ENCODE peak calls at places on chromosomes 5 and 9, in six cellular contexts. B is CD8-positive, alpha-beta memory T cell; Y is A549; L is left ventricle myocardium superior; D is endothelial cell of umbilical vein; V is Peyer's patch. A is an unnamed sample.

GRCh38 chr9:111038336-111039202 is at the start of gene LPAR1:
- DNase-seq in L (peak), Y (no peak), D (no peak), V (peak), B (no peak), A (no peak)

GRCh38 chr5:143404416-143405062 is 1.1 kb upstream of the NR3C1 start:
- DNase-seq in Y (peak), B (peak), V (peak), D (peak), L (peak), A (peak)

GRCh38 chr5:172133359-172134029 is 54.5 kb downstream of the STK10 start:
- DNase-seq in Y (no peak), D (no peak), L (no peak), B (no peak), V (peak), A (no peak)

GRCh38 chr9:71115448-71115975 is 5.9 kb downstream of the TRPM3 start:
- DNase-seq in B (no peak), V (no peak), L (no peak), Y (no peak), D (no peak), A (no peak)

GRCh38 chr5:41835625-41836024 is 34.6 kb downstream of the OXCT1 start:
- DNase-seq in B (no peak), L (peak), D (peak), V (no peak), Y (no peak), A (peak)

GRCh38 chr5:147690595-147690994 is 91.9 kb downstream of the JAKMIP2 start:
- DNase-seq in B (no peak), L (no peak), Y (no peak), D (no peak), V (no peak), A (no peak)

GRCh38 chr5:179870403-179870903 is 11.8 kb upstream of the MRNIP start:
- DNase-seq in V (no peak), D (peak), B (no peak), L (peak), Y (peak), A (no peak)

GRCh38 chr5:40223884-40224402 is 455.8 kb upstream of the PTGER4 start:
- DNase-seq in V (no peak), B (no peak), D (peak), Y (no peak), L (no peak), A (no peak)

GRCh38 chr5:88672644-88673493 is 210.1 kb downstream of the MEF2C start:
- DNase-seq in V (no peak), Y (no peak), D (no peak), L (no peak), B (no peak), A (no peak)

GRCh38 chr5:103013933-103014552 is 105.9 kb downstream of the GIN1 start:
- DNase-seq in Y (no peak), L (no peak), B (no peak), D (no peak), V (no peak), A (no peak)

GRCh38 chr9:129637673-129638439 is 4.1 kb downstream of the ASB6 start:
- DNase-seq in Y (no peak), V (no peak), D (no peak), L (no peak), B (no peak), A (no peak)

GRCh38 chr9:21919377-21920362 is 74.5 kb downstream of the CDKN2A start:
- DNase-seq in B (no peak), L (no peak), V (no peak), Y (no peak), D (peak), A (peak)

GRCh38 chr5:143153332-143154119 is 250.0 kb downstream of the NR3C1 start:
- DNase-seq in B (no peak), D (peak), L (peak), Y (no peak), V (peak), A (no peak)

GRCh38 chr9:36148652-36149051 is 12.1 kb downstream of the GLIPR2 start:
- DNase-seq in B (peak), L (peak), V (peak), Y (peak), D (peak), A (peak)

GRCh38 chr9:63817622-63818518 is 1467.1 kb downstream of the FOXD4L5 start:
- DNase-seq in V (peak), L (peak), D (peak), B (peak), Y (no peak), A (no peak)

GRCh38 chr5:53038196-53038847 is 49.2 kb downstream of the ITGA2 start:
- DNase-seq in Y (no peak), D (peak), V (no peak), L (peak), B (no peak), A (no peak)

GRCh38 chr5:179953934-179954833 is 46.5 kb upstream of the TBC1D9B start:
- DNase-seq in B (no peak), Y (no peak), V (no peak), L (no peak), D (no peak), A (no peak)

GRCh38 chr5:162209005-162209605 is 141.5 kb downstream of the GABRG2 start:
- DNase-seq in L (no peak), V (peak), B (no peak), Y (no peak), D (no peak), A (no peak)

GRCh38 chr9:133852476-133852875 is 114.3 kb upstream of the SARDH start:
- DNase-seq in Y (no peak), B (no peak), D (no peak), V (no peak), L (no peak), A (no peak)

GRCh38 chr9:133944746-133945135 is 47.4 kb downstream of the VAV2 start:
- DNase-seq in D (peak), B (no peak), L (peak), V (no peak), Y (no peak), A (peak)

GRCh38 chr5:134174841-134175839 is 1.6 kb downstream of the SKP1 start:
- DNase-seq in V (no peak), B (no peak), D (peak), Y (no peak), L (no peak), A (no peak)

GRCh38 chr9:130893250-130894101 is 3.1 kb downstream of the QRFP start:
- DNase-seq in B (no peak), V (no peak), D (no peak), L (peak), Y (peak), A (no peak)

GRCh38 chr5:140926903-140927573 is 939 bp downstream of the PCDHAC1 start:
- DNase-seq in D (no peak), Y (no peak), B (no peak), V (no peak), L (peak), A (no peak)

GRCh38 chr5:137281201-137281600 is 217.9 kb downstream of the SPOCK1 start:
- DNase-seq in L (no peak), B (no peak), Y (no peak), D (no peak), V (no peak), A (no peak)

GRCh38 chr5:122896598-122897282 is 51.3 kb downstream of the SNX24 start:
- DNase-seq in Y (no peak), B (no peak), V (no peak), D (peak), L (no peak), A (no peak)

GRCh38 chr5:33890633-33891032 is 1.2 kb downstream of the ADAMTS12 start:
- DNase-seq in D (no peak), B (no peak), Y (peak), V (no peak), L (no peak), A (no peak)

GRCh38 chr5:132546108-132546507 is 2.8 kb upstream of the IL5 start:
- DNase-seq in D (no peak), Y (no peak), L (no peak), B (no peak), V (no peak), A (no peak)

GRCh38 chr9:69121155-69122085 is 52.7 kb upstream of the TJP2 start:
- DNase-seq in B (no peak), V (peak), Y (peak), D (peak), L (peak), A (no peak)

GRCh38 chr9:125756499-125756898 is 9.3 kb downstream of the PBX3 start:
- DNase-seq in D (no peak), L (no peak), B (no peak), V (no peak), Y (no peak), A (no peak)

GRCh38 chr5:179292681-179293080 is 52.6 kb downstream of the ADAMTS2 start:
- DNase-seq in V (no peak), Y (no peak), B (no peak), D (no peak), L (no peak), A (no peak)

GRCh38 chr9:14437336-14438231 is 123.6 kb upstream of the NFIB start:
- DNase-seq in L (peak), B (no peak), V (no peak), Y (no peak), D (peak), A (no peak)

GRCh38 chr9:132031869-132032583 is 47.6 kb downstream of the MED27 start:
- DNase-seq in Y (no peak), D (no peak), V (no peak), B (no peak), L (no peak), A (no peak)

GRCh38 chr9:129983891-129984290 is 59.1 kb downstream of the FNBP1 start:
- DNase-seq in B (no peak), Y (no peak), D (no peak), L (no peak), V (no peak), A (no peak)

GRCh38 chr5:83277154-83277553 is 194.4 kb upstream of the VCAN start:
- DNase-seq in B (no peak), D (no peak), Y (no peak), V (no peak), L (peak), A (no peak)

GRCh38 chr5:77356740-77357139 is 135.4 kb downstream of the WDR41 start:
- DNase-seq in Y (no peak), B (no peak), D (no peak), V (no peak), L (no peak), A (no peak)

GRCh38 chr5:143258559-143259253 is 144.8 kb downstream of the NR3C1 start:
- DNase-seq in D (no peak), L (no peak), V (no peak), B (no peak), Y (no peak), A (no peak)

GRCh38 chr5:176884571-176884890 is 14.6 kb downstream of the HK3 start:
- DNase-seq in Y (no peak), B (no peak), V (no peak), L (no peak), D (no peak), A (no peak)

GRCh38 chr5:67202830-67203229 is 6.2 kb upstream of the CD180 start:
- DNase-seq in B (no peak), L (no peak), D (no peak), Y (no peak), V (no peak), A (no peak)

GRCh38 chr5:156803404-156803803 is 46.7 kb upstream of the PPP1R2B start:
- DNase-seq in D (no peak), L (no peak), B (no peak), Y (no peak), V (no peak), A (no peak)